ENCODE peak calls at places on chromosome 19, in five cellular contexts. F, B, A, O and C are unnamed samples.
A peak's percentile ranks its signal among the peaks of the same experiment; 100 is the strongest.

GRCh38 chr19:50994129-50994528 is 7.3 kb downstream of the KLK8 start:
- DNase-seq in O (no peak), A (no peak), B (no peak), F (no peak), C (no peak)

GRCh38 chr19:13881692-13882418 is 4.9 kb downstream of the NANOS3 start:
- DNase-seq in O (no peak), F (no peak), B (peak; percentile 60), A (no peak), C (no peak)

GRCh38 chr19:6423499-6424189 is 967 bp downstream of the KHSRP start:
- DNase-seq in A (no peak), F (no peak), B (peak; percentile 55), O (no peak), C (no peak)

GRCh38 chr19:29379257-29379986 is 146.4 kb upstream of the VSTM2B start:
- DNase-seq in F (no peak), O (no peak), A (no peak), B (peak; percentile 4), C (no peak)

GRCh38 chr19:35545855-35546381 is 492 bp downstream of the TMEM147 start:
- DNase-seq in A (peak; percentile 14), O (no peak), B (peak; percentile 48), F (no peak), C (no peak)

GRCh38 chr19:44517146-44517545 is 12.3 kb downstream of the CEACAM20 start:
- DNase-seq in B (no peak), O (no peak), A (no peak), F (no peak), C (no peak)

GRCh38 chr19:7258042-7258839 is 36.0 kb downstream of the INSR start:
- DNase-seq in B (no peak), A (no peak), F (no peak), O (no peak), C (no peak)

GRCh38 chr19:1513492-1514294 is 874 bp upstream of the ADAMTSL5 start:
- DNase-seq in B (peak; percentile 63), F (no peak), O (no peak), A (peak; percentile 14), C (no peak)

GRCh38 chr19:18167975-18168645 is 5.5 kb upstream of the IFI30 start:
- DNase-seq in B (no peak), O (no peak), F (no peak), A (no peak), C (no peak)